ENCODE peak calls at places on chromosomes 2 and 18, in ten cellular contexts. I is adipocyte; X is epithelial cell of esophagus; Z is naive B cell; T is cardiac septum; A is CD4-positive, alpha-beta T cell; P is H9; K is glomerular endothelial cell; H is stimulated activated CD8-positive, alpha-beta memory T cell treated with anti-CD3 and anti-CD28 coated beads, Interleukin-15, amount 100 ng/mL, for 24 hours; Y is WERI-Rb-1. Q is an unnamed sample.

GRCh38 chr2:24304098-24304497 is 56.2 kb downstream of the ITSN2 start:
- DNase-seq in P (no peak), H (no peak), K (no peak), X (peak; percentile 84), A (no peak), I (peak; percentile 91), Y (no peak), Z (no peak), T (peak; percentile 79), Q (no peak)

GRCh38 chr2:234951386-234952269 is at the start of gene SH3BP4:
- DNase-seq in Z (peak; percentile 49), I (peak; percentile 94), T (peak; percentile 90), K (no peak), H (peak; percentile 17), Y (peak; percentile 80), P (peak; percentile 89), A (no peak), X (peak; percentile 81), Q (peak; percentile 93)

GRCh38 chr2:75303227-75303626 is 103.9 kb upstream of the TACR1 start:
- DNase-seq in Y (no peak), H (no peak), A (no peak), T (no peak), K (no peak), P (no peak), Z (no peak), I (no peak), X (no peak), Q (no peak)

GRCh38 chr18:24176727-24177416 is 38.0 kb downstream of the CABYR start:
- DNase-seq in H (peak; percentile 9), X (peak; percentile 66), K (no peak), Z (peak; percentile 71), A (peak; percentile 3), Y (peak; percentile 67), T (no peak), P (peak; percentile 83), I (peak; percentile 75), Q (peak; percentile 78)

GRCh38 chr2:120587326-120587996 is 148.2 kb upstream of the GLI2 start:
- DNase-seq in Y (no peak), K (no peak), I (no peak), H (no peak), T (no peak), X (no peak), P (peak; percentile 47), A (no peak), Z (no peak), Q (peak; percentile 75)

GRCh38 chr2:239292531-239292930 is 108.3 kb downstream of the HDAC4 start:
- DNase-seq in K (no peak), T (peak; percentile 9), X (no peak), A (no peak), H (no peak), Y (no peak), I (no peak), Z (no peak), P (no peak), Q (no peak)

GRCh38 chr18:47404845-47405244 is 153.4 kb upstream of the SKOR2 start:
- DNase-seq in X (no peak), H (no peak), Z (no peak), K (no peak), I (no peak), Y (no peak), T (no peak), P (peak; percentile 40), A (no peak), Q (no peak)

GRCh38 chr2:54212456-54212855 is 43.6 kb downstream of the TSPYL6 start:
- DNase-seq in Z (no peak), H (no peak), I (peak; percentile 78), A (no peak), T (no peak), K (no peak), P (no peak), Y (no peak), X (peak; percentile 86), Q (no peak)

GRCh38 chr2:62941413-62941812 is 109.2 kb upstream of the OTX1 start:
- DNase-seq in A (no peak), T (no peak), X (no peak), P (no peak), H (no peak), I (no peak), Z (no peak), Y (no peak), K (no peak), Q (no peak)

GRCh38 chr2:11320698-11321492 is 23.5 kb downstream of the ROCK2 start:
- DNase-seq in I (no peak), Z (no peak), A (no peak), X (no peak), T (no peak), Y (no peak), P (no peak), K (no peak), H (no peak), Q (no peak)